ENCODE peak calls at places on chromosomes 1 and 21, in eight cellular contexts. Y, H, I, R, M, D, T and W are unnamed samples.

GRCh38 chr1:210455840-210456603 is 127.3 kb downstream of the HHAT start:
- DNase-seq in Y (no peak), H (no peak), I (no peak), R (no peak), M (no peak), D (no peak), T (no peak), W (no peak)

GRCh38 chr1:146036241-146036989 is 14.9 kb upstream of the HJV start:
- DNase-seq in Y (no peak), H (no peak), I (no peak), R (no peak), M (no peak), D (no peak), T (no peak), W (no peak)

GRCh38 chr1:9275567-9276034 is 17.1 kb upstream of the SPSB1 start:
- DNase-seq in Y (no peak), H (peak), I (no peak), R (no peak), M (no peak), D (peak), T (peak), W (no peak)

GRCh38 chr1:116377564-116378529 is 4.8 kb downstream of the ATP1A1 start:
- DNase-seq in Y (peak), H (peak), I (no peak), R (peak), M (no peak), D (peak), T (no peak), W (peak)

GRCh38 chr21:41630249-41630648 is 122.3 kb upstream of the TMPRSS2 start:
- DNase-seq in Y (peak), H (no peak), I (no peak), R (no peak), M (peak), D (peak), T (no peak), W (no peak)

GRCh38 chr1:101371259-101371658 is 134.4 kb downstream of the S1PR1 start:
- DNase-seq in Y (no peak), H (no peak), I (no peak), R (no peak), M (peak), D (peak), T (no peak), W (peak)

GRCh38 chr1:60271041-60271440 is 197.5 kb upstream of the C1orf87 start:
- DNase-seq in Y (no peak), H (no peak), I (no peak), R (no peak), M (no peak), D (no peak), T (no peak), W (no peak)

GRCh38 chr1:230009611-230010313 is 57.3 kb upstream of the GALNT2 start:
- DNase-seq in Y (no peak), H (no peak), I (no peak), R (no peak), M (no peak), D (no peak), T (no peak), W (no peak)

GRCh38 chr1:103254691-103255090 is 146.4 kb upstream of the COL11A1 start:
- DNase-seq in Y (no peak), H (no peak), I (no peak), R (no peak), M (no peak), D (no peak), T (no peak), W (no peak)

GRCh38 chr1:46166521-46167462 is 8.1 kb upstream of the TSPAN1 start:
- DNase-seq in Y (no peak), H (no peak), I (no peak), R (peak), M (no peak), D (no peak), T (peak), W (no peak)

GRCh38 chr1:151990856-151991198 is 2.8 kb downstream of the S100A10 start:
- DNase-seq in Y (no peak), H (no peak), I (no peak), R (peak), M (no peak), D (peak), T (no peak), W (peak)

GRCh38 chr1:46725736-46726108 is 6.8 kb upstream of the EFCAB14 start:
- DNase-seq in Y (no peak), H (no peak), I (no peak), R (no peak), M (no peak), D (peak), T (no peak), W (no peak)

GRCh38 chr1:5554111-5554510 is 438.1 kb downstream of the NPHP4 start:
- DNase-seq in Y (no peak), H (no peak), I (no peak), R (no peak), M (no peak), D (no peak), T (no peak), W (no peak)

GRCh38 chr1:151945725-151946365 is 36.5 kb upstream of the THEM4 start:
- DNase-seq in Y (peak), H (peak), I (peak), R (peak), M (peak), D (peak), T (peak), W (peak)

GRCh38 chr1:6465461-6466005 is 440 bp downstream of the TNFRSF25 start:
- DNase-seq in Y (no peak), H (no peak), I (no peak), R (no peak), M (no peak), D (no peak), T (no peak), W (no peak)

GRCh38 chr1:237043846-237044636 is 2.1 kb downstream of the RYR2 start:
- DNase-seq in Y (no peak), H (no peak), I (no peak), R (peak), M (no peak), D (no peak), T (no peak), W (no peak)

GRCh38 chr1:232303221-232303620 is 326.7 kb downstream of the SIPA1L2 start:
- DNase-seq in Y (no peak), H (no peak), I (no peak), R (no peak), M (no peak), D (no peak), T (no peak), W (no peak)

GRCh38 chr1:26127235-26128163 is 15.9 kb downstream of the PDIK1L start:
- DNase-seq in Y (no peak), H (no peak), I (no peak), R (no peak), M (no peak), D (no peak), T (no peak), W (no peak)

GRCh38 chr1:30807318-30808066 is 49.9 kb upstream of the LAPTM5 start:
- DNase-seq in Y (no peak), H (no peak), I (no peak), R (peak), M (no peak), D (no peak), T (peak), W (no peak)

GRCh38 chr1:20443703-20444587 is 42.1 kb downstream of the CAMK2N1 start:
- DNase-seq in Y (no peak), H (no peak), I (no peak), R (no peak), M (no peak), D (no peak), T (peak), W (no peak)

GRCh38 chr1:234262754-234263105 is 110.5 kb upstream of the COA6 start:
- DNase-seq in Y (no peak), H (no peak), I (no peak), R (no peak), M (no peak), D (no peak), T (no peak), W (peak)

GRCh38 chr1:109249654-109250401 is 489 bp downstream of the CELSR2 start:
- DNase-seq in Y (no peak), H (no peak), I (no peak), R (no peak), M (no peak), D (no peak), T (peak), W (no peak)

GRCh38 chr1:95042286-95042685 is 30.5 kb downstream of the ALG14 start:
- DNase-seq in Y (no peak), H (no peak), I (no peak), R (no peak), M (no peak), D (no peak), T (no peak), W (peak)

GRCh38 chr1:199784127-199784526 is 243.4 kb upstream of the NR5A2 start:
- DNase-seq in Y (no peak), H (no peak), I (no peak), R (no peak), M (no peak), D (no peak), T (no peak), W (no peak)

GRCh38 chr1:221494670-221495069 is 247.2 kb downstream of the DUSP10 start:
- DNase-seq in Y (no peak), H (no peak), I (no peak), R (no peak), M (no peak), D (peak), T (no peak), W (no peak)

GRCh38 chr1:100703716-100704115 is 15.8 kb upstream of the VCAM1 start:
- DNase-seq in Y (no peak), H (no peak), I (no peak), R (no peak), M (no peak), D (no peak), T (no peak), W (no peak)

GRCh38 chr1:83034846-83035245 is 964.1 kb downstream of the TTLL7 start:
- DNase-seq in Y (no peak), H (no peak), I (no peak), R (no peak), M (no peak), D (peak), T (no peak), W (no peak)

GRCh38 chr1:25784575-25785051 is 15.4 kb upstream of the SELENON start:
- DNase-seq in Y (no peak), H (no peak), I (no peak), R (peak), M (no peak), D (peak), T (no peak), W (no peak)

GRCh38 chr1:106937104-106937503 is 119.4 kb upstream of the PRMT6 start:
- DNase-seq in Y (peak), H (no peak), I (no peak), R (no peak), M (no peak), D (peak), T (no peak), W (no peak)

DNA sequence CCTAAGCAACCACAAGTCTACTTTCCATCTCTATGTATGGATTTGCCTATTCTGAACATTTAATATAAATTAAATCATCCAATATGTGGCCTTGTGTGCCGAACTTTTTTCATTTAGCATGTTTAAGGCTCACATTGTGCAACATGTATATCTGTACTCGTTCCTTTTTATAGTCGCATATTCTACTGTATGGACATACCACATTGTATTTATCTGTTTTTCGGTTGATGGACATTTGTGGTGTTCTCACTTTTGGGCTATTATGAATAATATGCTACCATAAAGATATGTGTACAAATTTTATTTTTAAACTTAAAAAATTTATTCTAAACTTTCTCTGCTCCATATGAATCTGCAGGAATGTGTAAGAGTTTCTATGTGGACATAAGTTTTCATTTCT is 13.0 kb downstream of the ZYG11A start:
- DNase-seq in Y (no peak), H (no peak), I (no peak), R (no peak), M (no peak), D (no peak), T (no peak), W (no peak)
- H3K4me3 ChIP-seq in Y (no peak), H (no peak), I (no peak), R (no peak), M (no peak), D (no peak), T (no peak), W (no peak)

GRCh38 chr1:43975249-43975961 is 645 bp downstream of the ATP6V0B start:
- DNase-seq in Y (no peak), H (peak), I (no peak), R (peak), M (no peak), D (no peak), T (peak), W (peak)

GRCh38 chr1:43974443-43975248 is at the start of gene ATP6V0B:
- DNase-seq in Y (peak), H (peak), I (peak), R (peak), M (peak), D (peak), T (peak), W (peak)

GRCh38 chr1:43977376-43978263 is 1.4 kb upstream of the B4GALT2 start:
- DNase-seq in Y (no peak), H (no peak), I (no peak), R (no peak), M (no peak), D (no peak), T (no peak), W (no peak)

GRCh38 chr1:43976890-43977289 is 2.1 kb upstream of the B4GALT2 start:
- DNase-seq in Y (no peak), H (no peak), I (no peak), R (no peak), M (no peak), D (no peak), T (no peak), W (no peak)

GRCh38 chr1:43976045-43976444 is 1.3 kb downstream of the ATP6V0B start:
- DNase-seq in Y (no peak), H (no peak), I (no peak), R (no peak), M (no peak), D (no peak), T (no peak), W (no peak)
- TF ChIP-seq CTCF in Y (no peak), H (no peak), I (no peak), R (no peak), M (no peak), D (peak), T (no peak), W (no peak)

DNA sequence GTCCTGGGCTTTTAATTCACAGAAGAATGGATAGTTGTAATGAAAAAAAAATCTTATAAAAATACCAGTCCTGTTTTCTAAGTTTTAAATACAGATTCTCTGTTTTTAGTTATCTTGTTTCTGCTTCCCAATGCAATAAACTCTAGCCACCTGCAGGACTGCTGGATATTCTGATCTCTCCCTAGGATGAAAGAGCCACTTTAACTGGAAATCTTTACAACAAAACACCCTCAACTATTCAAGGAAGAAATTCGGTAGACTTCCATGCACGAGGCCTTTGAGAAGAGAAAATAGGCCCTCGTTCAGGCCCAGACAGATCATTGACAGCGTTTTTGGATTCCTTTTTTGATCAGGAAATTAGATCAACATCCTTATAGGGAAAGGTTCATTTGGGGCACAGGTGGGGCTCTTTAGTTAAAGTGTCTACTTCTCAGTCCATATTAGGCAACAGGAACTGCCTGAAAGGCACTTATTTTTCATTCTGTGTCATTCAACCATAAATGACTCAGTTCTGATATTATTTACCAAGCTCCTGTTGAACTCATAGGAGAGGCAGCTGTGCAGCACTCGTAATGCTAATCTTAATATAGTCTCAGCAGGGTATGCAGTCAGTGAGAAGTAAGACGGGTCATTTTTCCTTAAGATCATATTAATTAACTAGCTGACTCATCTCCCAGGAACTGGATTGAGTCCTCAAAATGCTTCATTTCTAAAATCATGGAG is 71.1 kb upstream of the ERRFI1 start:
- DNase-seq in Y (peak), H (no peak), I (no peak), R (no peak), M (no peak), D (peak), T (no peak), W (no peak)
- H3K4me3 ChIP-seq in Y (no peak), H (no peak), I (no peak), R (no peak), M (no peak), D (no peak), T (no peak), W (no peak)

GRCh38 chr1:205067031-205067430 is 17.2 kb downstream of the TMEM81 start:
- DNase-seq in Y (no peak), H (no peak), I (no peak), R (no peak), M (no peak), D (no peak), T (peak), W (no peak)

GRCh38 chr1:205064741-205065316 is 19.4 kb downstream of the TMEM81 start:
- DNase-seq in Y (no peak), H (no peak), I (no peak), R (no peak), M (no peak), D (no peak), T (peak), W (no peak)

GRCh38 chr1:205065666-205066065 is 18.6 kb downstream of the TMEM81 start:
- DNase-seq in Y (no peak), H (no peak), I (no peak), R (no peak), M (no peak), D (no peak), T (peak), W (no peak)

GRCh38 chr1:205068001-205068400 is 16.3 kb downstream of the TMEM81 start:
- DNase-seq in Y (no peak), H (no peak), I (no peak), R (no peak), M (no peak), D (no peak), T (peak), W (no peak)

DNA sequence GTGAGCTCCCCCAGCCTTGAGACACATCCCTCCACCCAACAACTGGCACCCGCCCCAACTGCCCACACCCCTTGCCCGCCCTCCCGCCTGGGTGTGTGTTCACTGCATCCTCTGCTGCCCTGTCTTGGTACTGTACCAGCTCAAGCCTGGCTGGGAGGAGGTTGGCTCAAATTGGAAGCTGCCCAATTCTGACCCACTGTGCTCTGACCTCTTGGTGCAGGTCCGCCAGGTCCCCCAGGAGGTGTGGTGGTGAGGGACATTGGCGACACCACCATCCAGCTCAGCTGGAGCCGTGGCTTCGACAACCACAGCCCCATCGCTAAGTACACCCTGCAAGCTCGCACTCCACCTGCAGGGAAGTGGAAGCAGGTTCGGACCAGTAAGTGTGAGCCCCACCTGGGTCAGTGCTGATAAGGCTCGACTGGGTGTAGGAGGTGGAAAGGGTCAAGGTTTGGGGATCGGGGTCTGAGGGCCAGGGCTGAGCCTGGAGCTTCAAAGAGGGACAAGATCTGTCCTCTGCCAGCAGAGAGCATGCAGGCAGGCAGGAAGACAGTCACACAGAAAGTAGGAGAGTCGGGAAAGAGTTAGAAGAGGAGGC is 17.9 kb downstream of the TMEM81 start:
- DNase-seq in Y (no peak), H (no peak), I (no peak), R (no peak), M (no peak), D (no peak), T (peak), W (no peak)
- TF ChIP-seq CTCF in Y (no peak), H (no peak), I (peak), R (no peak), M (no peak), D (peak), T (no peak), W (no peak)

GRCh38 chr1:201695607-201696006 is 133.3 kb upstream of the IPO9 start:
- DNase-seq in Y (no peak), H (no peak), I (no peak), R (no peak), M (no peak), D (no peak), T (no peak), W (no peak)

GRCh38 chr1:201693019-201693372 is 136.0 kb upstream of the IPO9 start:
- DNase-seq in Y (no peak), H (no peak), I (no peak), R (no peak), M (no peak), D (no peak), T (no peak), W (no peak)

GRCh38 chr1:201692307-201693018 is 136.5 kb upstream of the IPO9 start:
- DNase-seq in Y (no peak), H (no peak), I (no peak), R (no peak), M (no peak), D (no peak), T (no peak), W (no peak)

GRCh38 chr1:201694615-201695335 is 134.2 kb upstream of the IPO9 start:
- DNase-seq in Y (no peak), H (no peak), I (no peak), R (no peak), M (no peak), D (no peak), T (no peak), W (no peak)

GRCh38 chr1:201693887-201694614 is 134.9 kb upstream of the IPO9 start:
- DNase-seq in Y (no peak), H (no peak), I (no peak), R (no peak), M (no peak), D (no peak), T (no peak), W (no peak)
- H3K4me3 ChIP-seq in Y (no peak), H (no peak), I (no peak), R (no peak), M (no peak), D (no peak), T (no peak), W (no peak)

DNA sequence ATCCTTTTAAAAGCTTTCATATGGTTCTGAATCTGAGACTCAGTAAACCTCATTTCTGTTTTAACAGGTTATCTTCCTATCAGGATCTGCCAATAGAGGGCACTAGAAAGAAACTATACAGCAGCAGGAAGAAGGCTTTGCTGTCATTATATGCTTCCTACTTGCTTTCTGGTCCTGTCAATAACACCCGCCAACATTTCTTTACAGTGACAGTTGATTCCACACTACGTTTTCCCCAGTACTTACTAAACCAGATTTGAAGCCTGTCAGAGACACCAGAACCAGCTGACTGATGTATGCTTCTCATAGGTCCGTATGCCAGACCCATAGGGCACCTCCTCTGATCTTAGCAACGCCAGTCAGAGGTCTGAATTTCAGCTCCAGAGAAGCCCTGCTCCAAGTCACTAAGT is 341.0 kb upstream of the NEGR1 start:
- DNase-seq in Y (no peak), H (no peak), I (no peak), R (no peak), M (no peak), D (peak), T (no peak), W (peak)
- TF ChIP-seq CTCF in Y (peak), H (peak), I (no peak), R (peak), M (no peak), D (peak), T (peak), W (peak)